ENCODE peak calls at places on chromosome 11, in four cellular contexts. S, U, C and W are unnamed samples.

GRCh38 chr11:115363921-115364320 is 140.3 kb downstream of the CADM1 start:
- DNase-seq in S (no peak), U (no peak), C (no peak), W (no peak)

GRCh38 chr11:15607361-15608036 is 492.8 kb downstream of the INSC start:
- DNase-seq in S (no peak), U (no peak), C (no peak), W (no peak)

GRCh38 chr11:31676280-31676982 is 134.7 kb downstream of the PAX6 start:
- DNase-seq in S (no peak), U (no peak), C (no peak), W (no peak)

GRCh38 chr11:117934526-117935307 is 5.5 kb upstream of the TMPRSS13 start:
- DNase-seq in S (no peak), U (no peak), C (no peak), W (no peak)

GRCh38 chr11:512895-513595 is 6.0 kb upstream of the RNH1 start:
- DNase-seq in S (no peak), U (no peak), C (no peak), W (no peak)

GRCh38 chr11:28241760-28242159 is 133.6 kb downstream of the METTL15 start:
- DNase-seq in S (no peak), U (no peak), C (no peak), W (no peak)

GRCh38 chr11:1864831-1865665 is 12.2 kb downstream of the LSP1 start:
- DNase-seq in S (no peak), U (no peak), C (no peak), W (peak)

GRCh38 chr11:98630736-98631135 is 390.0 kb upstream of the CNTN5 start:
- DNase-seq in S (no peak), U (no peak), C (no peak), W (no peak)

GRCh38 chr11:105897161-105897560 is 124.9 kb downstream of the MSANTD4 start:
- DNase-seq in S (no peak), U (no peak), C (no peak), W (no peak)

GRCh38 chr11:109077340-109077927 is 344.6 kb upstream of the C11orf87 start:
- DNase-seq in S (no peak), U (no peak), C (no peak), W (no peak)

GRCh38 chr11:47924184-47924671 is 56.1 kb upstream of the PTPRJ start:
- DNase-seq in S (no peak), U (peak), C (no peak), W (no peak)

GRCh38 chr11:15238856-15239255 is 124.1 kb downstream of the INSC start:
- DNase-seq in S (no peak), U (no peak), C (no peak), W (no peak)

GRCh38 chr11:120854988-120855387 is 168.9 kb upstream of the TBCEL start:
- DNase-seq in S (no peak), U (no peak), C (no peak), W (no peak)

GRCh38 chr11:108906329-108906728 is 241.5 kb downstream of the DDX10 start:
- DNase-seq in S (no peak), U (peak), C (no peak), W (peak)

GRCh38 chr11:17526326-17526725 is 17.9 kb downstream of the USH1C start:
- DNase-seq in S (no peak), U (no peak), C (no peak), W (no peak)

GRCh38 chr11:73376168-73376802 is at the start of gene RELT:
- DNase-seq in S (peak), U (peak), C (peak), W (peak)

GRCh38 chr11:120579601-120580000 is 68.1 kb downstream of the GRIK4 start:
- DNase-seq in S (no peak), U (no peak), C (no peak), W (no peak)

GRCh38 chr11:30016588-30017363 is at the start of gene KCNA4:
- DNase-seq in S (peak), U (no peak), C (peak), W (peak)

GRCh38 chr11:65540290-65541092 is 15.6 kb downstream of the SCYL1 start:
- DNase-seq in S (peak), U (no peak), C (peak), W (peak)

GRCh38 chr11:44931466-44931865 is 19.2 kb downstream of the TP53I11 start:
- DNase-seq in S (no peak), U (no peak), C (no peak), W (no peak)

GRCh38 chr11:13110145-13110544 is 101.0 kb downstream of the RASSF10 start:
- DNase-seq in S (no peak), U (no peak), C (no peak), W (no peak)

GRCh38 chr11:105000167-105000566 is 22.8 kb downstream of the CASP5 start:
- DNase-seq in S (peak), U (peak), C (no peak), W (no peak)

GRCh38 chr11:61680622-61681191 is 516 bp downstream of the DAGLA start:
- DNase-seq in S (no peak), U (no peak), C (no peak), W (no peak)
- TF ChIP-seq FOXJ3 in S (no peak), U (no peak), C (no peak), W (no peak)

GRCh38 chr11:11498195-11498594 is 123.6 kb downstream of the GALNT18 start:
- DNase-seq in S (no peak), U (no peak), C (no peak), W (no peak)
- TF ChIP-seq FOXJ3 in S (no peak), U (no peak), C (no peak), W (no peak)

GRCh38 chr11:63997801-63998332 is 11.6 kb downstream of the OTUB1 start:
- DNase-seq in S (no peak), U (no peak), C (no peak), W (no peak)
- TF ChIP-seq FOXJ3 in S (no peak), U (no peak), C (no peak), W (no peak)

GRCh38 chr11:7577226-7577882 is 63.6 kb downstream of the PPFIBP2 start:
- DNase-seq in S (no peak), U (no peak), C (no peak), W (peak)

GRCh38 chr11:7577883-7578242 is 64.1 kb downstream of the PPFIBP2 start:
- DNase-seq in S (no peak), U (no peak), C (no peak), W (peak)

GRCh38 chr11:7578276-7578955 is 64.6 kb downstream of the PPFIBP2 start:
- DNase-seq in S (no peak), U (no peak), C (no peak), W (peak)

GRCh38 chr11:7576671-7577225 is 62.9 kb downstream of the PPFIBP2 start:
- DNase-seq in S (no peak), U (no peak), C (no peak), W (peak)

GRCh38 chr11:7579226-7579825 is 65.5 kb downstream of the PPFIBP2 start:
- DNase-seq in S (no peak), U (no peak), C (no peak), W (no peak)
- TF ChIP-seq FOXJ3 in S (no peak), U (no peak), C (no peak), W (no peak)